ENCODE peak calls at places on chromosomes 11 and 22, in nine cellular contexts. E is activated CD4-positive, CD25-positive, alpha-beta regulatory T cell treated with anti-CD3 and anti-CD28 coated beads, Interleukin-2, amount 50 U/mL, for 72 hours; F is GM23338; W is NCI-H1417; C is stomach; R is AG04450; S is astrocyte of the cerebellum; X is anterior cingulate cortex; H is H54. I is an unnamed sample.

GRCh38 chr22:20198527-20199319 is 47.9 kb upstream of the CCDC188 start:
- DNase-seq in E (no peak), F (no peak), W (no peak), C (no peak), R (no peak), S (no peak), X (no peak), H (no peak), I (no peak)

GRCh38 chr11:33773399-33774355 is 643 bp downstream of the FBXO3 start:
- DNase-seq in E (peak), F (peak), W (peak), C (no peak), R (no peak), S (no peak), X (no peak), H (no peak), I (peak)

GRCh38 chr22:44088976-44089570 is 65.0 kb downstream of the PARVB start:
- DNase-seq in E (no peak), F (no peak), W (no peak), C (no peak), R (no peak), S (peak), X (no peak), H (peak), I (no peak)

GRCh38 chr11:60326955-60327354 is at the start of gene MS4A6E:
- DNase-seq in E (no peak), F (no peak), W (no peak), C (no peak), R (no peak), S (no peak), X (no peak), H (no peak), I (no peak)

GRCh38 chr22:43275545-43275981 is 67.6 kb downstream of the SCUBE1 start:
- DNase-seq in E (no peak), F (peak), W (no peak), C (no peak), R (no peak), S (no peak), X (no peak), H (peak), I (peak)

GRCh38 chr11:11022126-11022730 is 164.4 kb upstream of the ZBED5 start:
- DNase-seq in E (no peak), F (peak), W (peak), C (no peak), R (no peak), S (peak), X (no peak), H (peak), I (no peak)

GRCh38 chr11:64152841-64153691 is 12.8 kb downstream of the MACROD1 start:
- DNase-seq in E (peak), F (peak), W (peak), C (peak), R (no peak), S (no peak), X (no peak), H (peak), I (peak)

GRCh38 chr11:115256326-115257197 is 247.7 kb downstream of the CADM1 start:
- DNase-seq in E (no peak), F (peak), W (peak), C (no peak), R (no peak), S (no peak), X (no peak), H (no peak), I (peak)

GRCh38 chr11:117941163-117941707 is 12.0 kb upstream of the TMPRSS13 start:
- DNase-seq in E (no peak), F (no peak), W (no peak), C (peak), R (no peak), S (no peak), X (no peak), H (no peak), I (peak)

GRCh38 chr11:123454060-123454651 is 24.1 kb downstream of the GRAMD1B start:
- DNase-seq in E (peak), F (no peak), W (no peak), C (no peak), R (no peak), S (no peak), X (no peak), H (peak), I (no peak)

GRCh38 chr22:50694099-50694498 is 21.5 kb downstream of the SHANK3 start:
- DNase-seq in E (no peak), F (no peak), W (no peak), C (no peak), R (no peak), S (no peak), X (no peak), H (no peak), I (no peak)

GRCh38 chr11:5380740-5381342 is 2.8 kb upstream of the OR51M1 start:
- DNase-seq in E (peak), F (peak), W (peak), C (peak), R (peak), S (peak), X (no peak), H (peak), I (peak)

GRCh38 chr11:61650781-61651571 is 29.2 kb upstream of the DAGLA start:
- DNase-seq in E (no peak), F (peak), W (peak), C (no peak), R (no peak), S (no peak), X (no peak), H (no peak), I (peak)

GRCh38 chr11:123640677-123641494 is 13.5 kb downstream of the SCN3B start:
- DNase-seq in E (peak), F (peak), W (peak), C (peak), R (no peak), S (no peak), X (peak), H (peak), I (peak)

GRCh38 chr22:28497188-28497587 is 182.5 kb downstream of the TTC28 start:
- DNase-seq in E (no peak), F (no peak), W (no peak), C (no peak), R (no peak), S (no peak), X (no peak), H (no peak), I (no peak)

GRCh38 chr22:29163808-29164207 is 41.9 kb upstream of the EMID1 start:
- DNase-seq in E (no peak), F (no peak), W (no peak), C (no peak), R (no peak), S (no peak), X (no peak), H (no peak), I (peak)

GRCh38 chr22:40818192-40818746 is 877 bp downstream of the SLC25A17 start:
- DNase-seq in E (no peak), F (no peak), W (no peak), C (no peak), R (no peak), S (no peak), X (no peak), H (no peak), I (no peak)

I was measured in endodermal cell.